ENCODE peak calls at places on chromosomes 2 and 18, in four cellular contexts. M, A, S and F are unnamed samples.

GRCh38 chr2:53438056-53438455 is 329.5 kb upstream of the CHAC2 start:
- DNase-seq in M (no peak), A (no peak), S (no peak), F (no peak)

GRCh38 chr2:38549066-38549465 is 53.7 kb downstream of the HNRNPLL start:
- DNase-seq in M (no peak), A (no peak), S (no peak), F (no peak)

GRCh38 chr2:187900023-187900422 is 345.8 kb upstream of the TFPI start:
- DNase-seq in M (no peak), A (no peak), S (no peak), F (no peak)

GRCh38 chr2:75481041-75481836 is 79.5 kb downstream of the EVA1A start:
- DNase-seq in M (no peak), A (no peak), S (no peak), F (no peak)

GRCh38 chr2:231241755-231242507 is 43.5 kb downstream of the ARMC9 start:
- DNase-seq in M (no peak), A (no peak), S (no peak), F (no peak)

GRCh38 chr18:49886891-49887764 is 73.8 kb upstream of the ACAA2 start:
- DNase-seq in M (no peak), A (no peak), S (no peak), F (no peak)

GRCh38 chr2:16525265-16525887 is 140.3 kb downstream of the CYRIA start:
- DNase-seq in M (no peak), A (peak), S (no peak), F (no peak)

GRCh38 chr18:32351014-32351413 is 119.7 kb downstream of the GAREM1 start:
- DNase-seq in M (no peak), A (no peak), S (no peak), F (no peak)

GRCh38 chr18:42574871-42575270 is 540.6 kb downstream of the RIT2 start:
- DNase-seq in M (no peak), A (no peak), S (no peak), F (no peak)

GRCh38 chr2:121089005-121089510 is 195.9 kb downstream of the TFCP2L1 start:
- DNase-seq in M (no peak), A (no peak), S (no peak), F (no peak)

GRCh38 chr2:235870515-235870914 is 297.7 kb downstream of the GBX2 start:
- DNase-seq in M (no peak), A (no peak), S (no peak), F (no peak)

GRCh38 chr2:222774941-222775340 is 85.9 kb upstream of the ACSL3 start:
- DNase-seq in M (no peak), A (no peak), S (no peak), F (no peak)

GRCh38 chr2:113216891-113217454 is 43.2 kb downstream of the PSD4 start:
- DNase-seq in M (no peak), A (no peak), S (no peak), F (no peak)

GRCh38 chr2:129491251-129491817 is 488.1 kb upstream of the RAB6C start:
- DNase-seq in M (no peak), A (no peak), S (no peak), F (no peak)

GRCh38 chr2:172430027-172430426 is 2.6 kb downstream of the ITGA6 start:
- DNase-seq in M (no peak), A (no peak), S (no peak), F (no peak)

GRCh38 chr18:78689606-78690005 is 290.0 kb upstream of the SALL3 start:
- DNase-seq in M (no peak), A (no peak), S (no peak), F (no peak)

GRCh38 chr2:143535802-143536201 is 406.6 kb downstream of the ARHGAP15 start:
- DNase-seq in M (no peak), A (no peak), S (no peak), F (no peak)

GRCh38 chr2:2573658-2574293 is 242.7 kb upstream of the MYT1L start:
- DNase-seq in M (no peak), A (no peak), S (no peak), F (no peak)

GRCh38 chr2:85793584-85793983 is 39.8 kb downstream of the ATOH8 start:
- DNase-seq in M (no peak), A (no peak), S (no peak), F (no peak)

GRCh38 chr18:3230401-3231334 is 10.9 kb upstream of the MYOM1 start:
- DNase-seq in M (no peak), A (no peak), S (no peak), F (no peak)

GRCh38 chr2:217193431-217194075 is 333.7 kb upstream of the TNP1 start:
- DNase-seq in M (no peak), A (no peak), S (no peak), F (no peak)

GRCh38 chr2:239268549-239268948 is 132.3 kb downstream of the HDAC4 start:
- DNase-seq in M (no peak), A (no peak), S (no peak), F (no peak)

GRCh38 chr2:36168136-36168535 is 187.4 kb upstream of the CRIM1 start:
- DNase-seq in M (no peak), A (no peak), S (no peak), F (no peak)